ENCODE peak calls at places on chromosome 10, in nine cellular contexts. K, L, B, Q, E, F, W, P and N are unnamed samples.

GRCh38 chr10:22554481-22555182 is 159.7 kb downstream of the PIP4K2A start:
- DNase-seq in E (peak; percentile 91), K (no peak), B (no peak), W (peak; percentile 68), L (peak; percentile 57), F (no peak), Q (peak; percentile 61), P (peak; percentile 81), N (peak; percentile 4)

GRCh38 chr10:62335326-62335725 is 38.8 kb upstream of the ZNF365 start:
- DNase-seq in L (no peak), E (peak; percentile 57), B (no peak), Q (no peak), P (no peak), F (peak; percentile 64), W (no peak), K (no peak), N (no peak)

GRCh38 chr10:89466599-89467035 is 52.2 kb downstream of the IFIT5 start:
- DNase-seq in Q (no peak), B (peak; percentile 68), E (peak; percentile 63), F (peak; percentile 64), L (no peak), P (no peak), W (no peak), K (no peak), N (peak; percentile 70)

GRCh38 chr10:69912584-69912983 is 110.9 kb downstream of the COL13A1 start:
- DNase-seq in E (no peak), Q (no peak), W (no peak), P (no peak), K (no peak), F (peak; percentile 31), B (no peak), L (no peak), N (no peak)

GRCh38 chr10:52187521-52188258 is 126.4 kb upstream of the DKK1 start:
- DNase-seq in P (no peak), Q (no peak), K (no peak), F (no peak), E (no peak), L (no peak), B (no peak), W (no peak), N (no peak)

GRCh38 chr10:18100664-18101063 is 39.6 kb upstream of the CACNB2 start:
- DNase-seq in B (peak; percentile 43), W (no peak), E (no peak), K (no peak), F (no peak), Q (no peak), P (no peak), L (no peak), N (no peak)

GRCh38 chr10:116038259-116038658 is 234.7 kb downstream of the GFRA1 start:
- DNase-seq in L (no peak), Q (no peak), F (peak; percentile 18), K (no peak), P (no peak), W (no peak), B (peak; percentile 94), E (peak; percentile 44), N (no peak)

GRCh38 chr10:82089327-82089726 is 214.3 kb downstream of the NRG3 start:
- DNase-seq in L (no peak), W (no peak), F (no peak), E (no peak), B (no peak), Q (no peak), P (no peak), K (no peak), N (no peak)

GRCh38 chr10:80207768-80208385 is 2.5 kb upstream of the ANXA11 start:
- DNase-seq in L (no peak), P (no peak), K (no peak), F (no peak), Q (no peak), W (no peak), B (no peak), E (no peak), N (no peak)

GRCh38 chr10:99993994-99994689 is 15.6 kb downstream of the DNMBP start:
- DNase-seq in P (peak; percentile 87), B (peak; percentile 86), E (peak; percentile 96), F (peak; percentile 92), Q (peak; percentile 60), W (no peak), L (peak; percentile 75), K (peak; percentile 42), N (no peak)

GRCh38 chr10:92530421-92530820 is 43.5 kb downstream of the IDE start:
- DNase-seq in P (no peak), E (peak; percentile 45), B (peak; percentile 52), L (no peak), W (no peak), F (no peak), K (no peak), Q (no peak), N (no peak)

GRCh38 chr10:61923210-61924024 is 21.9 kb downstream of the ARID5B start:
- DNase-seq in F (no peak), W (no peak), K (no peak), L (no peak), E (peak; percentile 86), Q (no peak), P (no peak), B (peak; percentile 71), N (no peak)

GRCh38 chr10:116829711-116830110 is 19.6 kb upstream of the ENO4 start:
- DNase-seq in B (no peak), Q (no peak), L (no peak), W (no peak), E (no peak), P (no peak), F (no peak), K (no peak), N (no peak)

GRCh38 chr10:361203-362135 is 226.2 kb downstream of the ZMYND11 start:
- DNase-seq in B (no peak), L (no peak), K (no peak), W (no peak), Q (no peak), E (no peak), F (no peak), P (no peak), N (no peak)

GRCh38 chr10:71975891-71976725 is 11.9 kb downstream of the CHST3 start:
- DNase-seq in Q (no peak), K (no peak), F (no peak), P (peak; percentile 80), B (peak; percentile 71), W (no peak), E (peak; percentile 84), L (no peak), N (no peak)

GRCh38 chr10:131177431-131178327 is 133.8 kb downstream of the TCERG1L start:
- DNase-seq in Q (no peak), P (no peak), W (no peak), B (no peak), L (no peak), K (no peak), F (peak; percentile 26), E (no peak), N (no peak)

DNA sequence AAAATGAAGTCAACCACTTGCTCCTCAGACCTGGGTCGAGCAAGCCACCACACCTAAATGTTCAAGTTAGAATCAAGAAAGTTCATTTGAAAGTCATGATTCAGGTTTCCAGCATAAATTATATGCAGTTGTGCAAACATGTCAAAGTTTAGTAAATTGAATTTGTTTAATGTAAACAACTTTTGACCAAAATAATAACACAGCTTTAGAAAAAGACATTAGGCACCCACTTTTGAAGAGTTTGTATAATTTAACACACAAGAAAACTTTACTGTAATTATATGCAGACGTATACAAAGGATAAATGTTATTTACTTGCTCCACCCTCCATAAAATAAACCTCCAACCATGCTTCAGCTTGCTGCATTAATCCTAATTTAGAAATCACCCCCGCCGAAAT is 680.0 kb downstream of the LRMDA start:
- DNase-seq in E (no peak), W (no peak), F (no peak), L (no peak), P (no peak), K (no peak), Q (no peak), B (no peak), N (no peak)
- H3K4me3 ChIP-seq in E (no peak overlapping the region), W (no peak overlapping the region), F (no peak overlapping the region), L (no peak overlapping the region), P (no peak overlapping the region), K (no peak overlapping the region), Q (no peak overlapping the region), B (no peak overlapping the region), N (no peak overlapping the region)

DNA sequence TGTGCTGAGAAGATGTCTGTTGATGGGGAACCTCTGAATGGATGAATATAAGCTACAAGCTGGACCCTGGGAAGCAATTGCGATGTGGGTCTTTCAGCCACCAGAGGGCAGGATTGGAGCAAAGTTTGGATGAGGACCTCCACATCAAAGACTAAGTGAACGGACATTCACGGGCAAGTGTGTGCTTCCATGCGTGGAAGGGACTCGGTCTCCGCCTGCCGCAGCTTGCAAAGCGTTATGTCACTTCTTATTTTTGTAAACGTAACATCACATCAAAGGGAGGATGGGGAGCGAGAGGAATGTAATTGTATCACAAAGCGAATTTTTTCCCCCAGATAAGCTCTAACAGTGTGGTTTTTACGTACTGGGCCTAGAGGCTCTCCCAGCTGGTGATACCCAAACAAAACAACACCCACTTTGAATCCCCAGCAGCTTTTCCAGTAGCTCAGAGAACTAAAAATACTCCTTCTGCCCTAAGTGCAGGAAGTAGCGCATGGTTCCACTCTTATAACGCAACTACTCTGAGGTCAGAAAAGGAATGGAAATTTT is 65.0 kb downstream of the VWA2 start:
- DNase-seq in B (peak; percentile 94), P (peak; percentile 86), W (peak; percentile 73), F (peak; percentile 87), E (peak; percentile 94), L (peak; percentile 69), Q (peak; percentile 90), K (peak; percentile 35), N (peak; percentile 83)
- H3K4me3 ChIP-seq in B (no peak overlapping the region), P (peak overlapping the region; percentile 11), W (peak overlapping the region; percentile 44), F (peak overlapping the region; percentile 35), E (peak overlapping the region; percentile 48), L (peak overlapping the region; percentile 41), Q (no peak overlapping the region), K (peak overlapping the region; percentile 70), N (peak overlapping the region; percentile 7)

GRCh38 chr10:120978589-120979252 is 127.6 kb downstream of the WDR11 start:
- DNase-seq in K (no peak), L (no peak), W (no peak), F (peak; percentile 47), B (no peak), E (no peak), P (no peak), Q (no peak), N (peak; percentile 57)
- H3K4me3 ChIP-seq in K (no peak overlapping the region), L (peak overlapping the region; percentile 50), W (no peak overlapping the region), F (peak overlapping the region; percentile 27), B (no peak overlapping the region), E (no peak overlapping the region), P (no peak overlapping the region), Q (no peak overlapping the region), N (peak overlapping the region; percentile 7)

GRCh38 chr10:132453470-132453861 is 56.5 kb downstream of the PWWP2B start:
- DNase-seq in F (no peak), P (no peak), L (no peak), E (no peak), W (no peak), B (no peak), K (no peak), Q (no peak), N (no peak)

GRCh38 chr10:132454296-132455198 is 57.5 kb downstream of the PWWP2B start:
- DNase-seq in Q (no peak), F (no peak), W (no peak), K (no peak), P (peak; percentile 41), B (no peak), E (no peak), L (no peak), N (no peak)

GRCh38 chr10:132451506-132452215 is 54.7 kb downstream of the PWWP2B start:
- DNase-seq in K (no peak), Q (no peak), L (peak; percentile 55), B (no peak), F (no peak), P (peak; percentile 44), E (no peak), W (no peak), N (no peak)

GRCh38 chr10:132452216-132452650 is 55.2 kb downstream of the PWWP2B start:
- DNase-seq in Q (no peak), P (peak; percentile 54), K (no peak), W (no peak), B (no peak), F (no peak), L (peak; percentile 59), E (no peak), N (no peak)

GRCh38 chr10:132452651-132453469 is 55.9 kb downstream of the PWWP2B start:
- DNase-seq in L (peak; percentile 93), K (peak; percentile 90), F (peak; percentile 82), P (peak; percentile 90), W (peak; percentile 18), Q (peak; percentile 79), B (peak; percentile 90), E (peak; percentile 48), N (peak; percentile 32)
- H3K4me3 ChIP-seq in L (peak overlapping the region; percentile 28), K (peak overlapping the region; percentile 46), F (peak overlapping the region; percentile 13), P (no peak overlapping the region), W (peak overlapping the region; percentile 35), Q (no peak overlapping the region), B (peak overlapping the region; percentile 39), E (no peak overlapping the region), N (no peak overlapping the region)